ENCODE peak calls at places on chromosomes 6 and 20, in nine cellular contexts. V, Q, G, E, L, W, Z, H and S are unnamed samples.

GRCh38 chr6:46251583-46252339 is 81.0 kb upstream of the ENPP5 start:
- DNase-seq in H (no peak), Q (no peak), E (no peak), Z (no peak), V (no peak), G (no peak), W (no peak), L (no peak), S (no peak)

GRCh38 chr6:159720708-159721107 is 6.6 kb upstream of the WTAP start:
- DNase-seq in Z (peak; percentile 41), G (no peak), H (peak; percentile 75), V (peak; percentile 25), E (no peak), W (peak; percentile 78), Q (no peak), L (peak; percentile 57), S (no peak)

GRCh38 chr6:166415306-166415705 is 32.6 kb upstream of the MPC1 start:
- DNase-seq in Z (no peak), Q (no peak), W (no peak), H (no peak), G (no peak), L (no peak), E (no peak), V (no peak), S (no peak)

GRCh38 chr20:60020251-60020650 is 62.0 kb downstream of the CDH26 start:
- DNase-seq in E (no peak), L (no peak), W (no peak), Z (no peak), V (no peak), Q (no peak), H (no peak), G (no peak), S (no peak)

GRCh38 chr6:109172096-109172495 is 76.8 kb downstream of the CEP57L1 start:
- DNase-seq in E (no peak), G (no peak), Q (no peak), W (no peak), V (no peak), L (no peak), Z (no peak), H (no peak), S (no peak)

GRCh38 chr6:131923356-131923755 is 27.8 kb downstream of the CCN2 start:
- DNase-seq in W (peak; percentile 84), Z (peak; percentile 85), H (peak; percentile 88), E (no peak), L (peak; percentile 70), V (peak; percentile 37), Q (peak; percentile 72), G (no peak), S (no peak)

GRCh38 chr20:62475819-62476073 is at the start of gene GATA5:
- DNase-seq in W (no peak), Q (no peak), H (no peak), V (no peak), L (no peak), E (no peak), Z (no peak), G (no peak), S (no peak)

GRCh38 chr20:44114755-44115044 is 72.3 kb downstream of the JPH2 start:
- DNase-seq in W (no peak), Z (no peak), E (no peak), H (no peak), V (no peak), Q (no peak), L (no peak), G (no peak), S (no peak)

GRCh38 chr20:12262747-12263146 is 345.1 kb downstream of the BTBD3 start:
- DNase-seq in E (no peak), V (no peak), Z (no peak), G (no peak), H (no peak), L (no peak), Q (no peak), W (no peak), S (no peak)

GRCh38 chr20:37907677-37908397 is 4.9 kb downstream of the VSTM2L start:
- DNase-seq in G (no peak), L (no peak), E (no peak), W (no peak), V (peak; percentile 85), H (peak; percentile 55), Z (peak; percentile 85), Q (peak; percentile 11), S (peak; percentile 70)

GRCh38 chr20:17611540-17612286 is 41.8 kb downstream of the DSTN start:
- DNase-seq in Q (no peak), Z (peak; percentile 42), H (peak; percentile 73), W (peak; percentile 14), V (peak; percentile 43), E (peak; percentile 29), L (peak; percentile 72), G (no peak), S (no peak)

GRCh38 chr20:64077876-64078551 is 1.3 kb downstream of the RGS19 start:
- DNase-seq in H (peak; percentile 57), E (no peak), V (no peak), Q (no peak), L (no peak), Z (no peak), G (no peak), W (peak; percentile 92), S (no peak)

GRCh38 chr20:53309515-53309914 is 284.1 kb downstream of the ZNF217 start:
- DNase-seq in G (no peak), E (no peak), W (no peak), Q (no peak), L (no peak), Z (no peak), V (no peak), H (no peak), S (no peak)

DNA sequence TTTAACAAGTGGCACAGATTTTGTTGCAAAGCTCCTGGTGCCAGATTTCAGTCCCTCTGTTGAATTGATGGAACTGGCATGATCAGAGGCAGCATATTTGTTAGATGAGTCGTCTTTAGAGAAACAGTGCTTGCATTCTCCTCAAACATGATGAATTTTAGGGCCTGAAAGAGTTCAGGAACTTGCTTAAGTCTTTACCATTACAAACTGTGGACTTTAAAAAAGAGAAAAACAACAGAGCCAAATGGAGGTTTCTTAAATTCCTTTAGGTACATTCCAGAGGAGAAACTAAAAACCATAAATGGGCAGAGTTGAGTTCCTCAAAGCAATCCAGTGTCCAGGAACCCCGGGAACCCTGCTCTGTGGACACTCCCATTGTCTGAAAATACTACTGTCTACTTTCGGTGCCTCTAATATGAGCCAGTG is 2.5 kb downstream of the GTF2H5 start:
- DNase-seq in V (no peak), W (no peak), H (peak; percentile 34), Q (no peak), Z (no peak), L (no peak), E (no peak), G (no peak), S (peak; percentile 63)
- H3K4me3 ChIP-seq in V (peak overlapping the region; percentile 0), W (no peak overlapping the region), H (no peak overlapping the region), Q (no peak overlapping the region), Z (no peak overlapping the region), L (no peak overlapping the region), E (no peak overlapping the region), G (peak overlapping the region; percentile 45), S (no peak overlapping the region)

GRCh38 chr6:113039013-113039412 is 691.9 kb downstream of the RFPL4B start:
- DNase-seq in V (no peak), L (no peak), W (no peak), E (no peak), Q (no peak), Z (no peak), H (no peak), G (no peak), S (no peak)
- TF ChIP-seq CTCF in V (no peak), L (no peak), W (no peak), E (no peak), Q (no peak), Z (no peak), H (no peak), G (no peak), S (no peak)

GRCh38 chr6:10446548-10446947 is 31.7 kb upstream of the TFAP2A start:
- DNase-seq in G (no peak), Z (no peak), E (no peak), L (no peak), Q (no peak), V (no peak), W (no peak), H (no peak), S (no peak)

GRCh38 chr6:10441004-10441654 is 26.3 kb upstream of the TFAP2A start:
- DNase-seq in L (no peak), E (no peak), G (no peak), W (no peak), V (no peak), Q (no peak), H (no peak), Z (no peak), S (peak; percentile 100)

GRCh38 chr6:10437891-10438290 is 23.0 kb upstream of the TFAP2A start:
- DNase-seq in Q (no peak), W (no peak), H (no peak), L (no peak), Z (no peak), E (no peak), G (no peak), V (no peak), S (no peak)

DNA sequence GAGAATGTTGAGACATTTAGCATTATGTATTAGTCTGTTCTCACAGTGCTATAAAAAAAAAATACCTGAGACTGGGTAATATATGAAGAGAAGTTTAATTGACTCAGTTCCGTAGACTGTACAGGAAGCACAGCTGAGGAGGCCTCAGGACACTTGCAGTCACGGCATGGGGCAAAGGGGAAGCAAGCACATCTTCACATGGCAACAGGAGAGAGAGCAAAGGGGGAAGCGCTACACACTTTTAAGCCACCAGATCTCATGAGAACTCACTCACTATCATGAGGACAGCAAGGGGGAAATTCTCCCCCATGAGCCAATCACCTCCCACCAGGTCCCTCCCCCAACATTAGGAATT is 26.8 kb upstream of the TFAP2A start:
- DNase-seq in E (no peak), Z (no peak), Q (no peak), H (no peak), W (no peak), L (no peak), V (no peak), G (no peak), S (no peak)
- H3K4me3 ChIP-seq in E (no peak overlapping the region), Z (no peak overlapping the region), Q (no peak overlapping the region), H (no peak overlapping the region), W (no peak overlapping the region), L (no peak overlapping the region), V (no peak overlapping the region), G (no peak overlapping the region), S (no peak overlapping the region)

GRCh38 chr20:45306431-45306982 is at the start of gene RBPJL:
- DNase-seq in H (peak; percentile 77), L (peak; percentile 93), V (peak; percentile 90), Z (peak; percentile 69), Q (no peak), E (no peak), W (peak; percentile 25), G (no peak), S (no peak)

GRCh38 chr20:45304464-45304999 is 2.1 kb upstream of the RBPJL start:
- DNase-seq in E (no peak), L (no peak), Z (no peak), Q (no peak), V (no peak), W (no peak), G (no peak), H (no peak), S (no peak)

GRCh38 chr20:45303586-45304463 is 2.8 kb upstream of the RBPJL start:
- DNase-seq in Z (no peak), V (no peak), G (no peak), W (no peak), E (no peak), L (no peak), Q (no peak), H (no peak), S (no peak)

GRCh38 chr20:45307076-45307645 is 521 bp downstream of the RBPJL start:
- DNase-seq in Z (no peak), V (no peak), Q (no peak), L (no peak), H (peak; percentile 57), W (no peak), G (no peak), E (no peak), S (no peak)

GRCh38 chr20:45305262-45305661 is 1.4 kb upstream of the RBPJL start:
- DNase-seq in Z (no peak), Q (no peak), W (no peak), V (no peak), L (peak; percentile 91), E (no peak), G (no peak), H (peak; percentile 35), S (no peak)
- TF ChIP-seq CTCF in Z (no peak), Q (no peak), W (no peak), V (no peak), L (peak; percentile 31), E (no peak), G (no peak), H (no peak), S (peak; percentile 25)